ENCODE peak calls at places on chromosomes 3 and 15, in ten cellular contexts. C, T, B, K, E, P, N, S, G and A are unnamed samples.

GRCh38 chr3:63964287-63965073 is 52.3 kb upstream of the SCAANT1 start:
- DNase-seq in C (no peak), T (no peak), B (no peak), K (no peak), E (no peak), P (no peak), N (no peak), S (peak; percentile 45), G (no peak), A (no peak)

GRCh38 chr3:113485161-113485609 is 29.8 kb downstream of the SPICE1 start:
- DNase-seq in C (no peak), T (no peak), B (no peak), K (no peak), E (peak; percentile 40), P (no peak), N (no peak), S (peak; percentile 35), G (no peak), A (no peak)

GRCh38 chr3:73419179-73419803 is 205.4 kb downstream of the PDZRN3 start:
- DNase-seq in C (no peak), T (no peak), B (peak; percentile 68), K (peak; percentile 84), E (peak; percentile 65), P (peak; percentile 17), N (no peak), S (no peak), G (no peak), A (no peak)

GRCh38 chr15:41492597-41493204 is 973 bp upstream of the ITPKA start:
- DNase-seq in C (no peak), T (no peak), B (no peak), K (no peak), E (no peak), P (peak; percentile 23), N (no peak), S (no peak), G (no peak), A (no peak)

GRCh38 chr3:39631136-39631535 is 163.7 kb downstream of the MOBP start:
- DNase-seq in C (no peak), T (no peak), B (no peak), K (no peak), E (no peak), P (peak; percentile 18), N (no peak), S (no peak), G (no peak), A (no peak)

GRCh38 chr3:71026634-71027578 is 556.6 kb downstream of the FOXP1 start:
- DNase-seq in C (no peak), T (no peak), B (peak; percentile 61), K (no peak), E (peak; percentile 67), P (no peak), N (no peak), S (no peak), G (no peak), A (no peak)

GRCh38 chr3:48879994-48880377 is 18.7 kb downstream of the SLC25A20 start:
- DNase-seq in C (no peak), T (no peak), B (no peak), K (no peak), E (no peak), P (no peak), N (no peak), S (no peak), G (no peak), A (no peak)

GRCh38 chr15:90751300-90751825 is 34.2 kb downstream of the BLM start:
- DNase-seq in C (no peak), T (no peak), B (no peak), K (no peak), E (no peak), P (no peak), N (no peak), S (no peak), G (no peak), A (no peak)

GRCh38 chr3:41898631-41899030 is 63.3 kb downstream of the ULK4 start:
- DNase-seq in C (no peak), T (no peak), B (no peak), K (no peak), E (no peak), P (no peak), N (no peak), S (no peak), G (no peak), A (no peak)

GRCh38 chr3:193168911-193169310 is 72.1 kb upstream of the PLAAT1 start:
- DNase-seq in C (no peak), T (no peak), B (no peak), K (no peak), E (no peak), P (no peak), N (no peak), S (no peak), G (no peak), A (peak; percentile 0)

GRCh38 chr3:177932346-177932745 is 603.9 kb upstream of the KCNMB2 start:
- DNase-seq in C (no peak), T (no peak), B (no peak), K (no peak), E (no peak), P (no peak), N (no peak), S (no peak), G (no peak), A (no peak)

GRCh38 chr3:46070458-46071136 is 43.3 kb upstream of the XCR1 start:
- DNase-seq in C (no peak), T (no peak), B (no peak), K (no peak), E (no peak), P (no peak), N (no peak), S (no peak), G (no peak), A (no peak)

GRCh38 chr15:75228787-75229186 is 27.1 kb downstream of the C15orf39 start:
- DNase-seq in C (peak; percentile 2), T (no peak), B (no peak), K (no peak), E (no peak), P (no peak), N (no peak), S (no peak), G (peak; percentile 9), A (no peak)
- TF ChIP-seq CTCF in C (no peak), T (no peak), B (no peak), K (no peak), E (no peak), P (no peak), N (no peak), S (no peak), G (no peak), A (no peak)

DNA sequence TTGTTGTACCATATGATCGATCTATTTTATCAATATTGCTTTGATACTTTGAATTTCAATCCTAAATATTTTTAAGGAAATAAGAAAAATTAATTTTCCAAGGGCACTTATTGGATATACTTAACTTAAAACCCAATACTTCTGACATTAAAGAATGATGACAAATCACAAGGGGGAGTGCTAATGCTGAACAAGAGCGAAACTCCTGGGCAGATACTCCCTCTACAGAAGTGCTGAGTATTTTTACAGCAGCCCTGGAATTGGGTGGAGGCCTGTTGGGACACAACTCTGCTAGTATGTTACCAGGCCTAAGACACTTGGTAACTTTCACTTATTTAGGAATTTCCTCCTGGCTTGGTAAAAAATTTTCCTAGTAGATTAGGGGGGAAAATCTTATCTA is 46.2 kb downstream of the DENND6A start:
- DNase-seq in C (peak; percentile 40), T (no peak), B (peak; percentile 56), K (peak; percentile 38), E (peak; percentile 80), P (peak; percentile 8), N (no peak), S (no peak), G (peak; percentile 25), A (peak; percentile 19)
- TF ChIP-seq CTCF in C (no peak), T (no peak), B (no peak), K (peak; percentile 8), E (peak; percentile 32), P (no peak), N (no peak), S (no peak), G (peak; percentile 24), A (peak; percentile 12)

GRCh38 chr15:51229907-51230328 is 108.5 kb downstream of the CYP19A1 start:
- DNase-seq in C (peak; percentile 35), T (no peak), B (peak; percentile 69), K (peak; percentile 47), E (peak; percentile 40), P (peak; percentile 32), N (no peak), S (no peak), G (peak; percentile 43), A (peak; percentile 33)
- TF ChIP-seq CTCF in C (peak; percentile 12), T (no peak), B (no peak), K (peak; percentile 32), E (peak; percentile 8), P (peak; percentile 48), N (peak; percentile 31), S (no peak), G (peak; percentile 49), A (peak; percentile 44)

DNA sequence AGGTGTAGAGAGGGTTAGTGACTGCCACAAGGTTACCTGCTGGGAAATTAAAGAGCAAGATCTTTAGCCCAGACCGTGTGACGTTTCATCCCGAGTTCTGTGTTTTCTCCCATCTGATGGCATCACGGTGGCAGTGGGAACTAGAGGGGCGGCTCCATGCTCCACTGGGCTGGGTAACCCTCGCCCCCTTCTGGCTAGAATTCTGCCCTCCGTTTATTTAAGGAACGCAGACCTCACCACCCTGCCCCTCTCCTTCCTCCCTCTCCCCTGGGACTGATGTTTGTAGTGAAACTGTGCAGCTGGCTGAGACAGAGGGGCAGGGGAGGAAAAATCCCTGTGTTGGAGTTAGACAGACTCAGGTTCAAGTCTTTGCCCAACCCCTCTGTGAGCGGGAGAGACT is 65.6 kb downstream of the ITGA11 start:
- DNase-seq in C (no peak), T (no peak), B (no peak), K (no peak), E (no peak), P (no peak), N (no peak), S (no peak), G (no peak), A (no peak)
- TF ChIP-seq CTCF in C (no peak), T (no peak), B (no peak), K (no peak), E (no peak), P (no peak), N (no peak), S (no peak), G (no peak), A (no peak)

DNA sequence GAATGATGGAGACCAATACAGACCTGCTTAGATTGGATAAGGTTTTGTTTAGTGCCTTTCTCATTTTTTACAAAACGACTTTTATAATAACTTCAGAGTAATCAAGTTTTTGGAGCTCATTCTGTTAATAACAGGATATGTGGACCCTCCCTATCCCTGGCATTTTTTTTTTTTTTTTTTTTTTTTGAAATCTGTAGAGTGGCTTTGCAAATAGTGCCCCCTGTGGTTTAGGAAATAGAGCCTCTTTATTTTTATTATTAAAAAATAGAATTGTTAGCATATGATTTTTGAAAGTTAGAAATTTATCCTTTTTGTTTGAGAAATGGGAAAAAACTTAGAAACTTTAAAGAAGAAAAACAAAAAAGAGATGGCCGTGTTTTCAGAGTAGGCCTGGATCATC is 11.4 kb downstream of the SKIL start:
- DNase-seq in C (no peak), T (no peak), B (peak; percentile 44), K (no peak), E (no peak), P (no peak), N (no peak), S (no peak), G (no peak), A (no peak)
- TF ChIP-seq CTCF in C (no peak), T (no peak), B (no peak), K (peak; percentile 32), E (no peak), P (no peak), N (no peak), S (peak; percentile 51), G (no peak), A (no peak)

GRCh38 chr3:14549256-14549931 is 9.3 kb upstream of the GRIP2 start:
- DNase-seq in C (no peak), T (no peak), B (no peak), K (no peak), E (no peak), P (no peak), N (no peak), S (no peak), G (no peak), A (no peak)
- TF ChIP-seq CTCF in C (peak; percentile 2), T (no peak), B (peak; percentile 11), K (peak; percentile 22), E (peak; percentile 38), P (peak; percentile 18), N (peak; percentile 45), S (no peak), G (no peak), A (no peak)